ENCODE peak calls at places on chromosomes 16 and 17, in four cellular contexts. G is HepG2, J is K562, Y is GM12878. B is an unnamed sample.

GRCh38 chr17:73489991-73490390 is 154.3 kb downstream of the SDK2 start:
- DNase-seq in G (no peak), J (no peak), Y (no peak), B (no peak)

GRCh38 chr17:38798614-38799500 is 499 bp downstream of the PIP4K2B start:
- DNase-seq in G (peak), J (peak), Y (no peak), B (no peak)

GRCh38 chr16:12620150-12620549 is 183.5 kb downstream of the CPPED1 start:
- DNase-seq in G (no peak), J (no peak), Y (no peak), B (no peak)

GRCh38 chr17:31003225-31003866 is 32.5 kb downstream of the RNF135 start:
- DNase-seq in G (no peak), J (no peak), Y (no peak), B (no peak)

GRCh38 chr17:14926526-14927122 is 338.5 kb downstream of the PMP22 start:
- DNase-seq in G (peak), J (peak), Y (no peak), B (peak)

GRCh38 chr17:6430769-6431168 is 4.2 kb downstream of the AIPL1 start:
- DNase-seq in G (no peak), J (no peak), Y (no peak), B (no peak)

GRCh38 chr17:79797492-79798295 is 817 bp upstream of the CBX8 start:
- DNase-seq in G (no peak), J (peak), Y (no peak), B (peak)

GRCh38 chr17:67995568-67996191 is 589 bp downstream of the C17orf58 start:
- DNase-seq in G (no peak), J (no peak), Y (no peak), B (peak)

GRCh38 chr16:55393976-55394375 is 70.0 kb downstream of the IRX6 start:
- DNase-seq in G (no peak), J (no peak), Y (no peak), B (no peak)

GRCh38 chr17:27381007-27381501 is 75.2 kb upstream of the KSR1 start:
- DNase-seq in G (peak), J (peak), Y (peak), B (peak)

GRCh38 chr16:17304124-17304813 is 166.5 kb downstream of the XYLT1 start:
- DNase-seq in G (no peak), J (no peak), Y (no peak), B (no peak)

GRCh38 chr17:61337247-61337812 is 62.3 kb upstream of the TBX2 start:
- DNase-seq in G (no peak), J (no peak), Y (no peak), B (no peak)

GRCh38 chr16:87541004-87541881 is 48.4 kb upstream of the ZCCHC14 start:
- DNase-seq in G (no peak), J (no peak), Y (no peak), B (no peak)

GRCh38 chr16:66045626-66046025 is 320.9 kb upstream of the CDH5 start:
- DNase-seq in G (no peak), J (no peak), Y (no peak), B (no peak)
- TF ChIP-seq NR2C2 in G (no peak), J (no peak), Y (no peak), B (no peak)

DNA sequence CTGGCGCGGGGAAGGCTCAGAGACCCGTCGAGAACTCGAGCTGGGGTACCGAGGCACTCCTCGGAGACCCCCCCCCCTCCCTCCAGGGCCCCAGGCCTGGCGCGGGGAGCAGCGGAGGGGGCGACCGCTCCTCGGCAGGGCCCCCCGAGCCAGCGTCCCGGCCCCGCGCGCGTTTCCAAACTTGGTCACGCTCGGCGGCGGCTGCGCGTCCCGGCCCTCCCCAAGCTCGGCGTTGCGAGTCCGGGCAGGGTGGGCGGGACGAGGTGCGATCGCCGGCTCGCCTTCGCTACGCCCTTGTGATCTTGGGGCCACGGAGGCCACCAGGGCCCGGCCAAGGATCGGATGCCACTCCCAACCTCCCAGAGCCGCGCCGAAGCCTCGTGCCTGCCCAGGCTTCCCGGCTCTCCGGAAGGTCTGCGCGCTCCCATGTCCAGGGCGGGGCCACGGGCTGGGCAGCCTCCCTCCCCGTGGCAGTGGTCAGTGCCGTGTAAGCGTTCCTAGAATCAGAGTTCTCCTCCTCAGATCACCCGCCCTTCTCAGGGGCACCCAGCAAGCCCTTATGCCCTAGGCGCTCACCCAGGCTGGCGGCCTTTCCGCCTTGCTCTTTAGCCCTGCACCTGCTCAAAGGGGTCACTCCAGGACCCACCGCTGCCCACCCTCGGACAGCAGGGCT is 12.0 kb upstream of the MRPS23 start:
- DNase-seq in G (peak), J (no peak), Y (no peak), B (peak)
- TF ChIP-seq NR2C2 in G (no peak), J (no peak), Y (no peak), B (no peak)

DNA sequence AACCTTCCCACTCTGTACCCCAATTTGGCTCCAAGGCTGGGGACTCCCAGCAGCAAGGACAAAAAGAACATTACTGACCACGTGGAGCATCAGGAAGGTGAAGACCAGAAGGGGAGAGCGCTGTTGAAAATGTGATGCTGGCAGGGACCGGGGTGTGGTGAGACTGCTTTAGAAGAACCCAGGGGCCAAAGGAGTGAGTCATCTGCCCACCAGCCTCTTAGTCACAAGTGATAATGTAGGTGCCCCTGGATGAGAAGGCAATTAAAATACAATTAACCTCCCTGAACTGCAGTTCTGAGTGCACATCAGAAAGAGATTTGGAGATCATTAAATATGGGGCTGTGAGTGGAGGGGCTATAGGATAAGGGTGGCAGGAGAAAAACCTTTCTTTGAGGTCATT is 366.6 kb upstream of the CCL2 start:
- DNase-seq in G (no peak), J (peak), Y (no peak), B (no peak)
- TF ChIP-seq NR2C2 in G (no peak), J (no peak), Y (no peak), B (no peak)

GRCh38 chr17:49955157-49955556 is 13.8 kb upstream of the DLX4 start:
- DNase-seq in G (no peak), J (no peak), Y (no peak), B (no peak)

GRCh38 chr17:49959183-49959935 is 9.6 kb upstream of the DLX4 start:
- DNase-seq in G (no peak), J (peak), Y (no peak), B (peak)

GRCh38 chr17:49962599-49963276 is 6.3 kb upstream of the DLX4 start:
- DNase-seq in G (no peak), J (no peak), Y (no peak), B (peak)

GRCh38 chr17:49957350-49957749 is 11.6 kb upstream of the DLX4 start:
- DNase-seq in G (no peak), J (no peak), Y (no peak), B (no peak)

GRCh38 chr17:49958723-49959122 is 10.3 kb upstream of the DLX4 start:
- DNase-seq in G (no peak), J (no peak), Y (no peak), B (no peak)
- TF ChIP-seq NR2C2 in G (no peak), J (no peak), Y (no peak), B (no peak)

DNA sequence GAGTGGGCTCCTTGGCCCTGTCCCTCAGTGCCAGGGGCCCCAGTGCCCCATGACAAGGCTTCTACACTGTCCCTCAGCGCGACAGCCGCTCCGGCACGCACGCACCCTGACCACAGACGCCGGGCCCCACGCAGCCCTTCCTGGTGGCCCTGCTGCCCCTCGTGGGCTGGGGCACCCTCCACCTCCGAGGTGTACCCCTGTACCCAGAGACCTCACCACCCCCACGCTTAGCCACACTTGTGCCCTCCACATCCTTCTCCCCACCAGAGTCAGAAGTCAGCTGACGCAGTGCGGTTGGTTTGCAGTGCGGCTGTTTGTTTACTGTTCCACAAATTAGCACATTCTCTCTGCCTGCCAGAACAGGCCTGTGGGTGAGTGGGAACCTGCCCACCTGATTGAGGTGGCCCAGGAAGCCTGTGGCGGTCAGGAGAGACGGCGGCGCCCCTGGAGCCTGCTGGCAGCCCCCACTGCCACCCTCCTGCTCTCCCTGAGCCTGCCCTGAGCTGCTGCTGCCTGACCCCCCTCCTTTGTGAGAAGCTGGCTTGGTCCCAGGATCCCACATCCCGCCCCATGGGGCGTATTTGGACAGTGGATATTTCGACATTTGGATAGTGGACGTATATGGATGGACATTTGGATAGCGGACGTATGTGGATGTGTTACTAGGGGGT is 38.0 kb upstream of the CDH15 start:
- DNase-seq in G (no peak), J (no peak), Y (no peak), B (peak)
- TF ChIP-seq NR2C2 in G (no peak), J (no peak), Y (no peak), B (no peak)

B was measured in WTC11.